ENCODE peak calls at places on chromosome 10, in nine cellular contexts. B is psoas muscle; M is colonic mucosa; E is CD8-positive, alpha-beta T cell; P is right cardiac atrium; F is H9; I is cardiac muscle cell; Y is BE2C; D is CD4-positive, CD25-positive, alpha-beta regulatory T cell. N is an unnamed sample.

GRCh38 chr10:133159950-133160812 is at the start of gene KNDC1:
- DNase-seq in B (no peak), M (no peak), E (no peak), P (no peak), F (peak; percentile 58), I (peak; percentile 84), Y (peak; percentile 56), D (peak; percentile 40), N (no peak)

GRCh38 chr10:91210435-91210834 is 10.0 kb upstream of the PCGF5 start:
- DNase-seq in B (no peak), M (peak; percentile 80), E (peak; percentile 46), P (no peak), F (no peak), I (no peak), Y (peak; percentile 66), D (no peak), N (peak; percentile 72)

GRCh38 chr10:116741391-116742351 is 695 bp downstream of the HSPA12A start:
- DNase-seq in B (no peak), M (no peak), E (no peak), P (peak; percentile 39), F (no peak), I (peak; percentile 49), Y (peak; percentile 18), D (no peak), N (no peak)

GRCh38 chr10:6102128-6102527 is 13.3 kb downstream of the RBM17 start:
- DNase-seq in B (no peak), M (peak; percentile 46), E (no peak), P (no peak), F (no peak), I (no peak), Y (no peak), D (no peak), N (no peak)

GRCh38 chr10:24350111-24350921 is 141.4 kb downstream of the KIAA1217 start:
- DNase-seq in B (no peak), M (no peak), E (no peak), P (no peak), F (no peak), I (no peak), Y (no peak), D (no peak), N (no peak)

GRCh38 chr10:10942441-10942840 is 75.2 kb upstream of the CELF2 start:
- DNase-seq in B (no peak), M (no peak), E (no peak), P (no peak), F (no peak), I (no peak), Y (no peak), D (no peak), N (no peak)

GRCh38 chr10:93874309-93875031 is 19.3 kb upstream of the SLC35G1 start:
- DNase-seq in B (no peak), M (no peak), E (no peak), P (no peak), F (no peak), I (no peak), Y (no peak), D (no peak), N (no peak)

GRCh38 chr10:92094960-92095359 is 171.4 kb downstream of the BTAF1 start:
- DNase-seq in B (no peak), M (no peak), E (no peak), P (no peak), F (no peak), I (no peak), Y (no peak), D (no peak), N (no peak)

GRCh38 chr10:127740596-127740995 is 3.6 kb downstream of the FOXI2 start:
- DNase-seq in B (no peak), M (no peak), E (no peak), P (no peak), F (peak; percentile 59), I (no peak), Y (no peak), D (no peak), N (no peak)

GRCh38 chr10:86795353-86795752 is 38.9 kb downstream of the BMPR1A start:
- DNase-seq in B (no peak), M (no peak), E (no peak), P (no peak), F (no peak), I (peak; percentile 79), Y (no peak), D (no peak), N (no peak)

GRCh38 chr10:128985036-128985435 is 482.0 kb upstream of the MGMT start:
- DNase-seq in B (no peak), M (no peak), E (no peak), P (no peak), F (no peak), I (no peak), Y (no peak), D (no peak), N (no peak)

DNA sequence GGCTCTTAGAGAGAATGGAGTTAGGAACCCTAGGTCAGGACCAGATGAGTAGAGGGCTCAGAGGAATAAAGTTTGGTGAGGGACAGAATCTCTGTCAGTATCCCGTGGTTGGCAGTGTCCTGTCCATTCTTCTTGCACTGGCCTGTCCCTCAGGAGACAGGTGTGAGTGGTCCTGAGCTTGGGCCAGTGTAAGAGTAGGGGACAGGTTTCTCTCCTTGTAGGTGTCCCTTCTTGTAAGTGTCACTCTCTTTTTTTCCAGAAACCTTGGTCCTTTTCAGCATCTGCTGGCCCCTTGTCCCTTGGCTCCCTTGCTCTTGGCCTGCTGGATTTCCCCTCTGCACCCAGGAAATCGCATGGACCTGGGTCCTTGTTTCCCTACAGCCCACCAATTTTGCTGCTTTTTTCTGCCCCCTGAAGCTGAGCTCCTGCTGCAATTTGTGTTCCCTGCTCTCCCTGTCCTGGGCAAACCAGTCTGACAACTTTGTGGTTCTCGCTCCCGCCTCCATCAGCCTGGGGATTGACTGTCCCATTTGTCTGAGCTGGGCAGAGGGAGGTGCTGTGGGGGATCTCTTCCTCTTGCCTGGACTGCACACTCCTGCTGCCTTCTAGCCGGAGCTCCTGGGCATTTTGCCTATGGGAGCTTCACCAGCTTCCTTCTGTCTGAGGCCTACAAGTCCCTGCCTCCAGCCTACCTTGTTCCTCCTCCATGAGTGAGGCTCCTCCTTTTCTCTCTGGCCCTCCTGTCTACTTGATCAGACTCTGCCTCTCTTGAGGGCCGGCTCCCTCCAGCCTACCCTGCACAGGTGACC is 6.5 kb downstream of the TSPAN14 start:
- DNase-seq in B (no peak), M (peak; percentile 93), E (no peak), P (no peak), F (peak; percentile 89), I (no peak), Y (no peak), D (no peak), N (no peak)
- H3K4me1 ChIP-seq in B (peaks cover 78% of the 10 kb centered on the region), M (peaks cover 78% of the 10 kb centered on the region), E (peaks cover 98% of the 10 kb centered on the region), P (peaks cover 51% of the 10 kb centered on the region), F (peaks cover 40% of the 10 kb centered on the region), I (peaks cover 69% of the 10 kb centered on the region), Y (peaks cover 21% of the 10 kb centered on the region), D (peaks cover 96% of the 10 kb centered on the region), N (peaks cover 99% of the 10 kb centered on the region)

GRCh38 chr10:96290368-96291133 is 13.7 kb upstream of the DNTT start:
- DNase-seq in B (no peak), M (no peak), E (no peak), P (no peak), F (no peak), I (no peak), Y (no peak), D (no peak), N (no peak)

GRCh38 chr10:96292971-96293909 is 11.0 kb upstream of the DNTT start:
- DNase-seq in B (no peak), M (peak; percentile 43), E (no peak), P (no peak), F (no peak), I (peak; percentile 59), Y (no peak), D (no peak), N (no peak)

GRCh38 chr10:96298362-96298761 is 5.9 kb upstream of the DNTT start:
- DNase-seq in B (no peak), M (no peak), E (no peak), P (no peak), F (no peak), I (no peak), Y (no peak), D (no peak), N (no peak)

GRCh38 chr10:96299383-96299782 is 4.9 kb upstream of the DNTT start:
- DNase-seq in B (no peak), M (no peak), E (peak; percentile 50), P (no peak), F (no peak), I (no peak), Y (no peak), D (no peak), N (no peak)

GRCh38 chr10:96295475-96295874 is 8.8 kb upstream of the DNTT start:
- DNase-seq in B (no peak), M (no peak), E (no peak), P (no peak), F (no peak), I (no peak), Y (no peak), D (no peak), N (no peak)
- H3K4me1 ChIP-seq in B (no peaks in the 10 kb centered on the region), M (no peaks in the 10 kb centered on the region), E (peaks cover 44% of the 10 kb centered on the region), P (no peaks in the 10 kb centered on the region), F (peaks cover 2% of the 10 kb centered on the region), I (peaks cover 10% of the 10 kb centered on the region), Y (no peaks in the 10 kb centered on the region), D (no peaks in the 10 kb centered on the region), N (no peaks in the 10 kb centered on the region)

DNA sequence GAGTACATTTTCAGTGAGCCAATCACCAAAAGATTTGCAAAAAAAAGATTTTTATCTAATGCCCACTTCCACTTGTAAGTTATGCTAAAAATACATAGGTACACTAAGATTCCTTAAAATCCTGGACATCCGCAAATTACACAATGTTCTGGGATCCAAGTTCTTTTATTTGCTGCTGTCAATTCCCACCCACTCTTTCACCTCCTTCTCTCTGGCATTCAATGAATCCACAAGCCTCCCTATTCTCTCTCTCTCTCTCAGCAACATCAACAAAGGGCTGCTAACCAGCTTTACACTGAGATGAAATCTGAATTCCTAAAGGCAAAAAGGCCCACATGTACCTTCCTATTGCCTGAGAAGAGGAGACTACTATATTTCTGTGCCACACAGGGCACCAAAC is 99.9 kb downstream of the ARMH3 start:
- DNase-seq in B (no peak), M (no peak), E (no peak), P (no peak), F (no peak), I (no peak), Y (no peak), D (no peak), N (no peak)
- H3K4me1 ChIP-seq in B (peaks cover 20% of the 10 kb centered on the region), M (no peaks in the 10 kb centered on the region), E (no peaks in the 10 kb centered on the region), P (peaks cover 4% of the 10 kb centered on the region), F (no peaks in the 10 kb centered on the region), I (peaks cover 24% of the 10 kb centered on the region), Y (peaks cover 3% of the 10 kb centered on the region), D (no peaks in the 10 kb centered on the region), N (peaks cover 2% of the 10 kb centered on the region)

DNA sequence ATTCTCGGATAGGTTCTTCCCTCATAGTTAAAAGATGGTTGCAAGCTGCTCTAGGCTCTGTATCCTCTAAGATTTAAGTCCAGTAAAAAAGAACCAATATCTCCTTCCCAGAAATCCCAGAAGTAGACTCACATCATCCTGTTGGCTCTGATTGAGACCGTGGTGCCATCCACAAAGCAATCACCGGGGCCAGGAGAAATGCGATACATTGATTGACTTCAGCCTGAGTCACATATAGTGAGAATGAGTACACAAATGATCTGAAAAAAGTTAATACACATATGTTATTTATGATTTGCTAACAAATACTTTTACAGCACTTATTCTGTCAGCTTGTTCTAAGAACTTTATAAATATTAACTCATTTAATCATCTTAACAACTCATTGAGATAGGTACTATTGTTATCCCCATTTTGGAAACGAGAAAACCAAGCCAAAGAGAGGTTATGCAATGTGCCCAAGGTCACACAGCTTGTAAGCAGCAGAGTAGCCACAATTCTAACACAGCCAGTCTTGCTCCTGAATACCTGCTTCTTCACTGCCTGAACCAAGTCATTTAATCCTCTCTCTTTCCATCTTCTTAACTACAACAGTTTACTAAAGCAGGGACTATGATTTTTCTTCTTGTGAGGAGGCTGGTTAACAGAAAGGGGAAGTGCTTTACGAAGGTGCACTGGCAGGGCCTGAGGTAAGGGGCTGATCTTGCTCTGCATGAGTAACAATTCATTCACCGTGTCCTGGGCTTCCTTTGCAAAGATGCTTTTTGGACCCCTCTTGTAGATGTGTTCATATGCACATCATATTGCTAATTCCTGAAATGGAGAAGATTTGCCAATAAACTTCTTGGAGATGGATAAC is 177.0 kb downstream of the REEP3 start:
- DNase-seq in B (no peak), M (no peak), E (no peak), P (no peak), F (no peak), I (no peak), Y (no peak), D (no peak), N (no peak)
- H3K4me1 ChIP-seq in B (peaks cover 43% of the 10 kb centered on the region), M (no peaks in the 10 kb centered on the region), E (no peaks in the 10 kb centered on the region), P (peaks cover 6% of the 10 kb centered on the region), F (peaks cover 5% of the 10 kb centered on the region), I (peaks cover 6% of the 10 kb centered on the region), Y (peaks cover 17% of the 10 kb centered on the region), D (no peaks in the 10 kb centered on the region), N (peaks cover 38% of the 10 kb centered on the region)

N was measured in esophagus muscularis mucosa.